ENCODE peak calls at places on chromosomes 13 and 19, in six cellular contexts. One of them, this sample, is unnamed.

GRCh38 chr19:7926021-7926726 is at the start of gene CTXN1:
- DNase-seq in endothelial cell: peak; percentile 85
- DNase-seq in amniotic stem cell: no peak
- DNase-seq in GM04503: no peak
- DNase-seq in NCI-H187: peak; percentile 29
- DNase-seq in left ventricle myocardium superior: peak; percentile 85
- DNase-seq in this sample: no peak

GRCh38 chr13:93480553-93481106 is 254.0 kb downstream of the GPC6 start:
- DNase-seq in endothelial cell: no peak
- DNase-seq in amniotic stem cell: no peak
- DNase-seq in GM04503: no peak
- DNase-seq in NCI-H187: no peak
- DNase-seq in left ventricle myocardium superior: no peak
- DNase-seq in this sample: no peak

GRCh38 chr19:12956446-12957388 is at the start of gene GADD45GIP1:
- DNase-seq in endothelial cell: peak; percentile 80
- DNase-seq in amniotic stem cell: peak; percentile 40
- DNase-seq in GM04503: no peak
- DNase-seq in NCI-H187: peak; percentile 39
- DNase-seq in left ventricle myocardium superior: peak; percentile 90
- DNase-seq in this sample: peak; percentile 83

GRCh38 chr13:30904043-30904442 is 2.0 kb upstream of the MEDAG start:
- DNase-seq in endothelial cell: no peak
- DNase-seq in amniotic stem cell: no peak
- DNase-seq in GM04503: no peak
- DNase-seq in NCI-H187: no peak
- DNase-seq in left ventricle myocardium superior: no peak
- DNase-seq in this sample: no peak

GRCh38 chr19:56899943-56900342 is 59.4 kb upstream of the PEG3 start:
- DNase-seq in endothelial cell: no peak
- DNase-seq in amniotic stem cell: no peak
- DNase-seq in GM04503: no peak
- DNase-seq in NCI-H187: no peak
- DNase-seq in left ventricle myocardium superior: no peak
- DNase-seq in this sample: no peak

GRCh38 chr13:65555973-65556372 is 1674.2 kb downstream of the PCDH9 start:
- DNase-seq in endothelial cell: no peak
- DNase-seq in amniotic stem cell: no peak
- DNase-seq in GM04503: no peak
- DNase-seq in NCI-H187: no peak
- DNase-seq in left ventricle myocardium superior: no peak
- DNase-seq in this sample: no peak

GRCh38 chr13:68888832-68889231 is 1218.8 kb upstream of the ATXN8OS start:
- DNase-seq in endothelial cell: no peak
- DNase-seq in amniotic stem cell: no peak
- DNase-seq in GM04503: no peak
- DNase-seq in NCI-H187: no peak
- DNase-seq in left ventricle myocardium superior: no peak
- DNase-seq in this sample: no peak

GRCh38 chr19:3459965-3460582 is 20.3 kb downstream of the SMIM24 start:
- DNase-seq in endothelial cell: no peak
- DNase-seq in amniotic stem cell: no peak
- DNase-seq in GM04503: no peak
- DNase-seq in NCI-H187: no peak
- DNase-seq in left ventricle myocardium superior: no peak
- DNase-seq in this sample: no peak

GRCh38 chr13:44276061-44276460 is 97.6 kb upstream of the SERP2 start:
- DNase-seq in endothelial cell: no peak
- DNase-seq in amniotic stem cell: no peak
- DNase-seq in GM04503: no peak
- DNase-seq in NCI-H187: no peak
- DNase-seq in left ventricle myocardium superior: no peak
- DNase-seq in this sample: no peak

GRCh38 chr13:27035892-27036235 is 135.7 kb downstream of the USP12 start:
- DNase-seq in endothelial cell: no peak
- DNase-seq in amniotic stem cell: no peak
- DNase-seq in GM04503: no peak
- DNase-seq in NCI-H187: no peak
- DNase-seq in left ventricle myocardium superior: no peak
- DNase-seq in this sample: no peak

GRCh38 chr13:65836066-65836465 is 1394.1 kb downstream of the PCDH9 start:
- DNase-seq in endothelial cell: no peak
- DNase-seq in amniotic stem cell: no peak
- DNase-seq in GM04503: no peak
- DNase-seq in NCI-H187: no peak
- DNase-seq in left ventricle myocardium superior: no peak
- DNase-seq in this sample: no peak